ENCODE peak calls at places on chromosomes 3 and 15, in six cellular contexts. L is hippocampal formation, J is Calu3, S is pulmonary artery endothelial cell, O is fibroblast of lung, Y is GM19239. K is an unnamed sample.

GRCh38 chr15:70522323-70522966 is 240.9 kb downstream of the UACA start:
- DNase-seq in S (no peak), J (no peak), O (no peak), L (no peak), Y (no peak), K (no peak)

GRCh38 chr15:36905908-36906307 is 194.4 kb downstream of the MEIS2 start:
- DNase-seq in S (peak; percentile 7), L (no peak), O (peak; percentile 87), J (peak; percentile 24), Y (no peak), K (peak; percentile 67)

GRCh38 chr15:42605281-42605744 is 29.9 kb downstream of the STARD9 start:
- DNase-seq in Y (no peak), S (peak; percentile 43), L (no peak), J (no peak), O (peak; percentile 36), K (peak; percentile 50)

GRCh38 chr3:150083653-150084037 is 113.0 kb upstream of the PFN2 start:
- DNase-seq in S (no peak), Y (no peak), J (no peak), L (no peak), O (peak; percentile 79), K (peak; percentile 72)

GRCh38 chr15:64224508-64224907 is 61.7 kb upstream of the PPIB start:
- DNase-seq in L (no peak), S (no peak), J (no peak), O (peak; percentile 53), Y (no peak), K (peak; percentile 63)

GRCh38 chr3:172367205-172368105 is 80.8 kb downstream of the GHSR start:
- DNase-seq in J (no peak), S (no peak), L (no peak), O (peak; percentile 81), Y (no peak), K (peak; percentile 82)

GRCh38 chr15:31272558-31273257 is 53.9 kb upstream of the KLF13 start:
- DNase-seq in Y (no peak), S (no peak), L (no peak), O (no peak), J (peak; percentile 8), K (no peak)

GRCh38 chr3:185175370-185175987 is 22.6 kb upstream of the C3orf70 start:
- DNase-seq in S (no peak), O (peak; percentile 19), J (peak; percentile 71), Y (no peak), L (peak; percentile 78), K (peak; percentile 65)

GRCh38 chr3:169144691-169145090 is 518.8 kb downstream of the MECOM start:
- DNase-seq in Y (no peak), O (no peak), L (no peak), J (no peak), S (no peak), K (no peak)

GRCh38 chr3:191329654-191330308 is 545 bp downstream of the UTS2B start:
- DNase-seq in Y (no peak), S (no peak), L (peak; percentile 57), O (peak; percentile 72), J (peak; percentile 66), K (peak; percentile 80)

GRCh38 chr3:98809561-98809960 is 46.4 kb downstream of the ST3GAL6 start:
- DNase-seq in S (no peak), Y (no peak), L (no peak), O (no peak), J (no peak), K (peak; percentile 43)

GRCh38 chr3:154243353-154243752 is 80.9 kb downstream of the DHX36 start:
- DNase-seq in O (peak; percentile 70), J (no peak), L (no peak), S (no peak), Y (no peak), K (peak; percentile 17)

GRCh38 chr3:184651945-184652344 is 59.9 kb downstream of the MAGEF1 start:
- DNase-seq in L (no peak), S (no peak), Y (no peak), J (peak; percentile 67), O (peak; percentile 26), K (no peak)

GRCh38 chr15:60585743-60586708 is 107.1 kb upstream of the ICE2 start:
- DNase-seq in S (peak; percentile 55), J (peak; percentile 76), O (peak; percentile 56), L (peak; percentile 17), Y (peak; percentile 22), K (peak; percentile 75)

GRCh38 chr3:143784446-143784845 is 63.8 kb downstream of the SLC9A9 start:
- DNase-seq in L (no peak), Y (no peak), S (no peak), O (peak; percentile 12), J (no peak), K (no peak)

GRCh38 chr3:47688488-47688887 is 93.2 kb downstream of the SMARCC1 start:
- DNase-seq in L (no peak), Y (no peak), O (no peak), S (no peak), J (no peak), K (no peak)

GRCh38 chr3:110815008-110815583 is 256.5 kb upstream of the NECTIN3 start:
- DNase-seq in Y (no peak), O (peak; percentile 94), L (no peak), J (no peak), S (peak; percentile 41), K (peak; percentile 86)

GRCh38 chr3:172314616-172315015 is 133.6 kb downstream of the GHSR start:
- DNase-seq in S (no peak), L (no peak), Y (no peak), J (no peak), O (no peak), K (no peak)

GRCh38 chr3:108283989-108284388 is 12.4 kb upstream of the HHLA2 start:
- DNase-seq in Y (no peak), J (no peak), L (no peak), O (no peak), S (no peak), K (no peak)

GRCh38 chr15:45105586-45105985 is 8.4 kb downstream of the DUOX2 start:
- DNase-seq in S (no peak), Y (no peak), J (no peak), O (no peak), L (no peak), K (no peak)

GRCh38 chr3:144031938-144032337 is 60.3 kb downstream of the DIPK2A start:
- DNase-seq in O (peak; percentile 28), J (no peak), L (peak; percentile 89), S (no peak), Y (no peak), K (no peak)

GRCh38 chr3:187798531-187799520 is 53.6 kb upstream of the BCL6 start:
- DNase-seq in J (no peak), L (no peak), Y (no peak), O (no peak), S (no peak), K (no peak)

GRCh38 chr3:56754753-56755365 is 46.9 kb downstream of the ARHGEF3 start:
- DNase-seq in L (no peak), S (no peak), O (no peak), Y (no peak), J (no peak), K (no peak)